ENCODE peak calls at places on chromosomes 6 and 20, in ten cellular contexts. F is endodermal cell, D is Panc1, L is brain microvascular endothelial cell, J is left ventricle myocardium inferior, H is prostate gland, Q is adrenal gland, T is GM23338, Y is WERI-Rb-1, S is colonic mucosa. X is an unnamed sample. For H3K27me3, the result is how much of the 10 kb centered on the place peaks cover.

GRCh38 chr6:45571159-45571558 is 193.4 kb upstream of the SUPT3H start:
- DNase-seq in F (no peak), D (no peak), L (no peak), J (no peak), H (no peak), Q (no peak), T (no peak), Y (no peak), S (no peak), X (no peak)

GRCh38 chr6:14620522-14620921 is 502.9 kb downstream of the CD83 start:
- DNase-seq in F (no peak), D (no peak), L (no peak), J (no peak), H (no peak), Q (no peak), T (no peak), Y (peak), S (no peak), X (no peak)

GRCh38 chr6:14369717-14370116 is 252.1 kb downstream of the CD83 start:
- DNase-seq in F (peak), D (no peak), L (no peak), J (no peak), H (no peak), Q (no peak), T (no peak), Y (no peak), S (no peak), X (no peak)

GRCh38 chr6:150169609-150170008 is 26.8 kb downstream of the PPP1R14C start:
- DNase-seq in F (no peak), D (no peak), L (peak), J (no peak), H (no peak), Q (no peak), T (no peak), Y (no peak), S (no peak), X (peak)

GRCh38 chr20:25624500-25624939 is 706 bp upstream of the NANP start:
- DNase-seq in F (no peak), D (no peak), L (no peak), J (no peak), H (no peak), Q (no peak), T (no peak), Y (no peak), S (no peak), X (no peak)

GRCh38 chr6:43938178-43939101 is 168.4 kb downstream of the VEGFA start:
- DNase-seq in F (peak), D (no peak), L (no peak), J (peak), H (no peak), Q (no peak), T (no peak), Y (peak), S (no peak), X (no peak)

GRCh38 chr6:116170358-116171057 is 44.6 kb upstream of the COL10A1 start:
- DNase-seq in F (peak), D (no peak), L (no peak), J (no peak), H (no peak), Q (no peak), T (no peak), Y (no peak), S (no peak), X (no peak)

GRCh38 chr6:158942349-158942748 is 57.7 kb downstream of the RSPH3 start:
- DNase-seq in F (no peak), D (no peak), L (no peak), J (no peak), H (no peak), Q (no peak), T (no peak), Y (no peak), S (no peak), X (no peak)

GRCh38 chr20:50335105-50335504 is 144.5 kb downstream of the CEBPB start:
- DNase-seq in F (peak), D (no peak), L (peak), J (no peak), H (no peak), Q (peak), T (peak), Y (peak), S (no peak), X (no peak)

GRCh38 chr6:112279044-112279916 is 24.9 kb upstream of the LAMA4 start:
- DNase-seq in F (no peak), D (no peak), L (no peak), J (no peak), H (no peak), Q (no peak), T (no peak), Y (no peak), S (no peak), X (no peak)

GRCh38 chr20:14556206-14556605 is 218.8 kb upstream of the FLRT3 start:
- DNase-seq in F (no peak), D (no peak), L (no peak), J (no peak), H (no peak), Q (no peak), T (no peak), Y (no peak), S (no peak), X (no peak)

GRCh38 chr6:31510007-31510406 is 12.1 kb downstream of the MICB start:
- DNase-seq in F (no peak), D (no peak), L (no peak), J (no peak), H (no peak), Q (no peak), T (no peak), Y (no peak), S (no peak), X (no peak)

GRCh38 chr6:56814308-56814707 is 140.6 kb upstream of the BEND6 start:
- DNase-seq in F (no peak), D (no peak), L (no peak), J (no peak), H (no peak), Q (no peak), T (no peak), Y (no peak), S (no peak), X (no peak)

GRCh38 chr20:52083627-52084232 is 107.8 kb downstream of the ZFP64 start:
- DNase-seq in F (peak), D (peak), L (peak), J (no peak), H (peak), Q (peak), T (peak), Y (peak), S (peak), X (no peak)

GRCh38 chr20:16205505-16205904 is 367.7 kb downstream of the KIF16B start:
- DNase-seq in F (no peak), D (no peak), L (peak), J (no peak), H (no peak), Q (no peak), T (no peak), Y (no peak), S (no peak), X (no peak)

GRCh38 chr6:17429381-17430061 is 36.1 kb downstream of the CAP2 start:
- DNase-seq in F (no peak), D (no peak), L (no peak), J (no peak), H (no peak), Q (no peak), T (no peak), Y (peak), S (no peak), X (no peak)

GRCh38 chr20:63139369-63139768 is 76.6 kb downstream of the YTHDF1 start:
- DNase-seq in F (no peak), D (no peak), L (no peak), J (no peak), H (no peak), Q (no peak), T (no peak), Y (no peak), S (no peak), X (no peak)

GRCh38 chr6:85015396-85015990 is 251.1 kb upstream of the TBX18 start:
- DNase-seq in F (peak), D (peak), L (peak), J (peak), H (no peak), Q (peak), T (peak), Y (peak), S (peak), X (no peak)

GRCh38 chr6:114342826-114343781 is at the start of gene HS3ST5:
- DNase-seq in F (peak), D (no peak), L (peak), J (no peak), H (no peak), Q (peak), T (peak), Y (peak), S (peak), X (no peak)

GRCh38 chr6:44127186-44128019 is at the start of the genes MRPL14 and TMEM63B:
- DNase-seq in F (peak), D (no peak), L (peak), J (peak), H (peak), Q (peak), T (peak), Y (peak), S (peak), X (no peak)

GRCh38 chr20:11207749-11208502 is 534.1 kb upstream of the JAG1 start:
- DNase-seq in F (no peak), D (no peak), L (peak), J (no peak), H (no peak), Q (no peak), T (no peak), Y (no peak), S (no peak), X (peak)

GRCh38 chr6:157732416-157733161 is 90.5 kb upstream of the SNX9 start:
- DNase-seq in F (peak), D (no peak), L (no peak), J (no peak), H (no peak), Q (no peak), T (no peak), Y (no peak), S (no peak), X (no peak)

GRCh38 chr6:35485402-35485877 is 11.4 kb downstream of the TEAD3 start:
- DNase-seq in F (peak), D (no peak), L (no peak), J (no peak), H (no peak), Q (no peak), T (peak), Y (peak), S (peak), X (no peak)

GRCh38 chr6:37077459-37078296 is 72.2 kb downstream of the FGD2 start:
- DNase-seq in F (peak), D (no peak), L (peak), J (peak), H (peak), Q (peak), T (peak), Y (no peak), S (peak), X (peak)

GRCh38 chr6:163683105-163683622 is 268.6 kb downstream of the QKI start:
- DNase-seq in F (no peak), D (no peak), L (no peak), J (no peak), H (no peak), Q (no peak), T (no peak), Y (no peak), S (no peak), X (no peak)

GRCh38 chr6:44237021-44237812 is 9.7 kb upstream of the HSP90AB1 start:
- DNase-seq in F (peak), D (peak), L (peak), J (peak), H (peak), Q (peak), T (peak), Y (peak), S (peak), X (peak)

GRCh38 chr20:59938221-59938620 is 1.9 kb downstream of the PPP1R3D start:
- DNase-seq in F (no peak), D (no peak), L (peak), J (no peak), H (no peak), Q (no peak), T (no peak), Y (no peak), S (no peak), X (no peak)

GRCh38 chr6:32973934-32974333 is 5.5 kb downstream of the BRD2 start:
- DNase-seq in F (no peak), D (no peak), L (peak), J (no peak), H (no peak), Q (no peak), T (peak), Y (no peak), S (peak), X (no peak)

GRCh38 chr6:53294611-53295010 is 54.1 kb downstream of the ELOVL5 start:
- DNase-seq in F (no peak), D (no peak), L (no peak), J (no peak), H (no peak), Q (no peak), T (no peak), Y (no peak), S (no peak), X (no peak)

GRCh38 chr6:53287336-53288225 is 61.2 kb downstream of the ELOVL5 start:
- DNase-seq in F (peak), D (no peak), L (no peak), J (no peak), H (no peak), Q (no peak), T (peak), Y (no peak), S (no peak), X (no peak)

GRCh38 chr6:53293691-53294090 is 55.1 kb downstream of the ELOVL5 start:
- DNase-seq in F (no peak), D (no peak), L (no peak), J (no peak), H (no peak), Q (no peak), T (no peak), Y (no peak), S (no peak), X (no peak)

GRCh38 chr6:53294095-53294494 is 54.7 kb downstream of the ELOVL5 start:
- DNase-seq in F (peak), D (no peak), L (no peak), J (no peak), H (no peak), Q (no peak), T (peak), Y (peak), S (peak), X (no peak)

GRCh38 chr6:53290547-53291510 is 57.9 kb downstream of the ELOVL5 start:
- DNase-seq in F (no peak), D (no peak), L (no peak), J (no peak), H (no peak), Q (no peak), T (no peak), Y (no peak), S (no peak), X (no peak)
- TF ChIP-seq CTCF in F (peak), D (peak), L (peak), J (no peak), H (no peak), Q (no peak), T (no peak), Y (no peak), S (no peak), X (no peak)

DNA sequence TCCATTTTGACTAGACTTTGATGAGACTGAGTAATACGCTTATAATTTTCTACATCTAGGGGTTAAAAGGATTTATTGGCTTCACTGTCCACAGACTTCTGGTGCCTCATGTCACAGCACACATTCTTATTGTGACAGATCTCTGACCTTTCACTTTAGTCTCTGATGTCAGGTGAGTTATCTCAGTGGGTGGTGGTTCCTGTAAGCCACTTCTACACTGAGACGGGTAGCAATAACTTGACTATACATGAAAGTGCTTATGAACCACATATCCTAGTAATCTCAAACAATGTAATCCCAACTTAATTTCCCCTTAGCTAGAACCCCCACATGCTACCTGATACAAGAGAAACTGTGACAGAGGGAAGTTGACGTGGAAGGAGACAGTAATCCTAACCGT is 6.7 kb upstream of the TRIM40 start:
- DNase-seq in F (no peak), D (no peak), L (no peak), J (no peak), H (no peak), Q (no peak), T (no peak), Y (no peak), S (peak), X (no peak)
- H3K27me3 ChIP-seq in F (half or more), D (under half), L (half or more), J (half or more), H (under half), Q (under half), T (half or more), Y (half or more), S (under half), X (under half)

GRCh38 chr20:32201977-32202363 is 5.6 kb downstream of the PLAGL2 start:
- DNase-seq in F (no peak), D (no peak), L (no peak), J (no peak), H (no peak), Q (no peak), T (no peak), Y (no peak), S (no peak), X (no peak)
- H3K4me3 ChIP-seq in F (no peak), D (no peak), L (no peak), J (no peak), H (no peak), Q (no peak), T (no peak), Y (no peak), S (no peak), X (no peak)

GRCh38 chr20:19791887-19792286 is 33.8 kb downstream of the RIN2 start:
- DNase-seq in F (no peak), D (no peak), L (no peak), J (no peak), H (no peak), Q (no peak), T (no peak), Y (no peak), S (no peak), X (no peak)

GRCh38 chr20:19789446-19789845 is 31.4 kb downstream of the RIN2 start:
- DNase-seq in F (peak), D (no peak), L (no peak), J (no peak), H (no peak), Q (no peak), T (peak), Y (no peak), S (no peak), X (no peak)

GRCh38 chr20:19786311-19786710 is 28.3 kb downstream of the RIN2 start:
- DNase-seq in F (no peak), D (no peak), L (peak), J (peak), H (no peak), Q (peak), T (peak), Y (no peak), S (peak), X (peak)

GRCh38 chr20:19787366-19787765 is 29.3 kb downstream of the RIN2 start:
- DNase-seq in F (no peak), D (no peak), L (no peak), J (no peak), H (no peak), Q (no peak), T (no peak), Y (no peak), S (no peak), X (no peak)

GRCh38 chr20:19789009-19789408 is 31.0 kb downstream of the RIN2 start:
- DNase-seq in F (no peak), D (no peak), L (no peak), J (no peak), H (no peak), Q (no peak), T (peak), Y (no peak), S (no peak), X (no peak)
- TF ChIP-seq CTCF in F (peak), D (no peak), L (no peak), J (no peak), H (no peak), Q (no peak), T (peak), Y (no peak), S (no peak), X (no peak)

GRCh38 chr6:13172294-13172693 is 156.0 kb downstream of the TBC1D7 start:
- DNase-seq in F (no peak), D (no peak), L (no peak), J (no peak), H (no peak), Q (no peak), T (no peak), Y (no peak), S (no peak), X (no peak)
- H3K27me3 ChIP-seq in F (under half), D (under half), L (under half), J (under half), H (under half), Q (under half), T (under half), Y (under half), S (under half), X (under half)

GRCh38 chr6:27547157-27548075 is 74.5 kb upstream of the ZNF184 start:
- DNase-seq in F (peak), D (no peak), L (peak), J (no peak), H (no peak), Q (no peak), T (peak), Y (peak), S (peak), X (no peak)
- H3K4me3 ChIP-seq in F (peak), D (peak), L (peak), J (no peak), H (no peak), Q (no peak), T (peak), Y (no peak), S (no peak), X (no peak)

DNA sequence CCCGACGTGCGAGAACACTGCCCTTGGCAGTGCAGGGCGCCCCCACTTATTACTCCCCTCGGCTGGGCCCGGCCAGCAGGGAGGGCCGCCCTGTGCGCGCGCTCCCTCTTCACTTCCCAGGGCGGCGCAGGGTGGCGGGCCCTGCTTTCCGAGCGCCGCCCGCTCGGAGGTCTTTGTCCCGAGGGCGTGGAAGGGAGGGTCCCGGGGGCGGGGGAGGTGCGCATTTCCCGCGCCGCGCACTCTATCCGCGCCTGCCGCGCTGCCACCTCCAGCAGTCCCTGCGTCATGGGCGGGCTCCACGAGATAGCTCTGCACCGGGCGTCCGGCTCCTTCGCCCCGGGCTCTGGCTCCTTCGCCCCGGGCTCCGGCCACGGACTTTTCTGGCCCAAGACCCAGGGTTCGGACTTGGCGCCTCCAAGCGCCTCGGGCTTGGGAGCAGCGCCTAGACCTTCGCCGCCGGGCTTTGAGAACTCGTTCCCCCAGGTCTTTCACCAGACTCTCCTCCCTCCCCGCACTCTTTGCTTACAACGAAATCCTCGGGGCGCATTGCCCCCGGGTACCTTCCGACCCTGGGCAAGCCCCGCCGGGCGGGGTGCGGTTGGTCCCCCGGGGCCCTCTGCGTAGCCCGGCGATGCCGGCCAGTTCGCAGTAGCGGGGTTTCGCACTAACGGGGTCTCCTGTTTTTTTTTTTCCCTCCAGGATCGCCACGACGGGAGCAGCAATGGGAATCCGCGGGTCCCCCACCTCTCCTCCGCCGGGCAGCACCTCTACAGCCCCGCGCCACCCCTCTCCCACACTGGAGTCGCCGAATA is 1.6 kb downstream of the TFAP2C start:
- DNase-seq in F (peak), D (no peak), L (no peak), J (no peak), H (peak), Q (no peak), T (peak), Y (no peak), S (peak), X (no peak)
- TF ChIP-seq CTCF in F (peak), D (peak), L (no peak), J (peak), H (no peak), Q (no peak), T (no peak), Y (no peak), S (no peak), X (no peak)